ENCODE peak calls at places on chromosomes 13 and 19, in ten cellular contexts. J is BE2C; S is Peyer's patch; K is PC-3; B is ascending aorta; V is adrenal gland; I is gastrocnemius medialis; O is A549; D is CD8-positive, alpha-beta T cell; Q is endodermal cell. W is an unnamed sample.
A peak's percentile ranks its signal among the peaks of the same experiment; 100 is the strongest.

GRCh38 chr13:69589531-69589930 is 518.1 kb upstream of the ATXN8OS start:
- DNase-seq in J (no peak), S (no peak), K (no peak), B (no peak), V (no peak), I (no peak), O (no peak), D (no peak), Q (no peak), W (no peak)

GRCh38 chr19:47754206-47755064 is 9.1 kb downstream of the NOP53 start:
- DNase-seq in J (no peak), S (no peak), K (no peak), B (no peak), V (no peak), I (no peak), O (no peak), D (no peak), Q (no peak), W (no peak)

GRCh38 chr19:14127929-14128509 is 8.4 kb downstream of the ASF1B start:
- DNase-seq in J (no peak), S (no peak), K (no peak), B (no peak), V (peak; percentile 87), I (peak; percentile 75), O (no peak), D (no peak), Q (no peak), W (no peak)

GRCh38 chr19:18789883-18790565 is 1.1 kb downstream of the COMP start:
- DNase-seq in J (no peak), S (no peak), K (no peak), B (no peak), V (no peak), I (no peak), O (no peak), D (no peak), Q (peak; percentile 89), W (peak; percentile 47)

GRCh38 chr13:42893346-42893745 is 98.7 kb downstream of the EPSTI1 start:
- DNase-seq in J (no peak), S (no peak), K (peak; percentile 21), B (no peak), V (peak; percentile 68), I (peak; percentile 7), O (no peak), D (no peak), Q (no peak), W (peak; percentile 46)

GRCh38 chr13:94925263-94925662 is 212.9 kb upstream of the SOX21 start:
- DNase-seq in J (no peak), S (no peak), K (no peak), B (no peak), V (no peak), I (no peak), O (no peak), D (no peak), Q (no peak), W (no peak)

GRCh38 chr13:27005556-27005955 is 166.1 kb downstream of the USP12 start:
- DNase-seq in J (no peak), S (no peak), K (no peak), B (no peak), V (no peak), I (no peak), O (no peak), D (no peak), Q (peak; percentile 63), W (no peak)

GRCh38 chr13:24648983-24649684 is 31.1 kb upstream of the ATP12A start:
- DNase-seq in J (no peak), S (no peak), K (no peak), B (no peak), V (no peak), I (no peak), O (no peak), D (no peak), Q (no peak), W (no peak)

GRCh38 chr19:11480927-11481776 is at the start of gene ELAVL3:
- DNase-seq in J (peak; percentile 83), S (no peak), K (no peak), B (no peak), V (no peak), I (no peak), O (no peak), D (no peak), Q (peak; percentile 68), W (no peak)

GRCh38 chr19:30686911-30687566 is 314.9 kb downstream of the ZNF536 start:
- DNase-seq in J (no peak), S (no peak), K (no peak), B (no peak), V (no peak), I (no peak), O (no peak), D (no peak), Q (peak; percentile 62), W (no peak)

GRCh38 chr19:41089955-41090354 is 1.7 kb downstream of the CYP2A13 start:
- DNase-seq in J (no peak), S (no peak), K (no peak), B (no peak), V (no peak), I (no peak), O (no peak), D (no peak), Q (peak; percentile 70), W (no peak)

GRCh38 chr13:21328836-21329477 is 130.1 kb downstream of the ZDHHC20 start:
- DNase-seq in J (no peak), S (no peak), K (no peak), B (no peak), V (no peak), I (no peak), O (no peak), D (no peak), Q (no peak), W (no peak)

GRCh38 chr19:40763963-40764362 is 11.4 kb upstream of the MIA start:
- DNase-seq in J (no peak), S (no peak), K (no peak), B (no peak), V (no peak), I (no peak), O (no peak), D (no peak), Q (no peak), W (no peak)

GRCh38 chr19:4583961-4584669 is 24.6 kb upstream of the SEMA6B start:
- DNase-seq in J (peak; percentile 62), S (no peak), K (peak; percentile 36), B (no peak), V (peak; percentile 78), I (no peak), O (no peak), D (no peak), Q (peak; percentile 91), W (no peak)

GRCh38 chr13:50636007-50636704 is 207.3 kb downstream of the DLEU7 start:
- DNase-seq in J (no peak), S (no peak), K (no peak), B (no peak), V (no peak), I (no peak), O (no peak), D (no peak), Q (peak; percentile 87), W (peak; percentile 31)

GRCh38 chr19:3360494-3361383 is 5.6 kb upstream of the NFIC start:
- DNase-seq in J (peak; percentile 70), S (peak; percentile 74), K (peak; percentile 31), B (no peak), V (peak; percentile 66), I (peak; percentile 75), O (no peak), D (peak; percentile 35), Q (peak; percentile 63), W (no peak)

GRCh38 chr19:32224371-32225244 is 120.8 kb upstream of the ZNF507 start:
- DNase-seq in J (peak; percentile 67), S (peak; percentile 78), K (peak; percentile 47), B (no peak), V (peak; percentile 30), I (peak; percentile 12), O (peak; percentile 91), D (peak; percentile 15), Q (peak; percentile 86), W (no peak)

GRCh38 chr13:26839682-26840081 is 79.1 kb upstream of the GPR12 start:
- DNase-seq in J (no peak), S (no peak), K (no peak), B (no peak), V (no peak), I (no peak), O (no peak), D (no peak), Q (no peak), W (no peak)

GRCh38 chr13:98445340-98446233 is 131.3 kb downstream of the STK24 start:
- DNase-seq in J (peak; percentile 78), S (peak; percentile 85), K (peak; percentile 72), B (no peak), V (peak; percentile 43), I (peak; percentile 37), O (peak; percentile 55), D (peak; percentile 62), Q (peak; percentile 96), W (peak; percentile 77)

DNA sequence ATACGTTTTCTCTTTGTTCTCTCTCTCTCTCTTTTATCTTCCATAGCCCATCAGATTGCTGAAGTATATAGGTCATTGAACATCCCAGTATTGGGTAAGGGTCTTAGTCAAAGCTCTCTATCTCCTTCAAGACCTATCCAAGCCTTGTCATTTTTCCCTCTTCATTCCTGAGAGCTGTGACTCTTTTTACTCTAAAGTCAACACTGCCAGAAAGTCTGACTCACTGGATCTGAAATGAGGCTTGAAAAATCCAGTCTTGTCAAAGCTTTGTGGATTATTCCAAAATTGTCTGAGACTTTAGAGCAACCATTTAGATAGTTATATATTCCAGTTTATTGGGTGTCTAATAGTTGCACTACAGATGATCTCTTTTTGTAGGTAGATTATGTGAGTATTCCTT is 389.2 kb upstream of the PCDH9 start:
- DNase-seq in J (no peak), S (no peak), K (peak; percentile 49), B (no peak), V (no peak), I (no peak), O (no peak), D (no peak), Q (no peak), W (no peak)
- H3K4me1 ChIP-seq in J (peaks cover 6% of the 10 kb centered on the region), S (no peaks in the 10 kb centered on the region), K (peaks cover 9% of the 10 kb centered on the region), B (no peaks in the 10 kb centered on the region), V (no peaks in the 10 kb centered on the region), I (no peaks in the 10 kb centered on the region), O (peaks cover 3% of the 10 kb centered on the region), D (no peaks in the 10 kb centered on the region), Q (no peaks in the 10 kb centered on the region), W (no peaks in the 10 kb centered on the region)

GRCh38 chr13:96422002-96422401 is 332.1 kb downstream of the HS6ST3 start:
- DNase-seq in J (no peak), S (no peak), K (no peak), B (no peak), V (no peak), I (no peak), O (no peak), D (no peak), Q (no peak), W (no peak)
- TF ChIP-seq CTCF in J (no peak), S (no peak), K (no peak), B (no peak), V (no peak), I (no peak), O (no peak), D (no peak), Q (no peak), W (no peak)

GRCh38 chr19:34678421-34678820 is 943 bp downstream of the ZNF302 start:
- DNase-seq in J (no peak), S (no peak), K (no peak), B (no peak), V (no peak), I (no peak), O (no peak), D (no peak), Q (no peak), W (no peak)
- H3K4me3 ChIP-seq in J (peak overlapping the region; percentile 88), S (no peak overlapping the region), K (peak overlapping the region; percentile 86), B (peak overlapping the region; percentile 85), V (no peak overlapping the region), I (peak overlapping the region; percentile 76), O (peak overlapping the region; percentile 67), D (peak overlapping the region; percentile 85), Q (peak overlapping the region; percentile 87), W (peak overlapping the region; percentile 95)

GRCh38 chr19:16605115-16605514 is 22.9 kb downstream of the MED26 start:
- DNase-seq in J (no peak), S (no peak), K (no peak), B (no peak), V (no peak), I (no peak), O (no peak), D (no peak), Q (no peak), W (no peak)
- H3K4me1 ChIP-seq in J (peaks cover 14% of the 10 kb centered on the region), S (peaks cover 9% of the 10 kb centered on the region), K (peaks cover 13% of the 10 kb centered on the region), B (peaks cover 3% of the 10 kb centered on the region), V (peaks cover 47% of the 10 kb centered on the region), I (peaks cover 77% of the 10 kb centered on the region), O (peaks cover 5% of the 10 kb centered on the region), D (no peaks in the 10 kb centered on the region), Q (no peaks in the 10 kb centered on the region), W (no peaks in the 10 kb centered on the region)